ENCODE peak calls at places on chromosomes 6 and 20, in six cellular contexts. M is HuH-7, W is prostate gland, L is H54, Y is GM23248, Q is cardiac septum. V is an unnamed sample.
A peak's percentile ranks its signal among the peaks of the same experiment; 100 is the strongest.

GRCh38 chr20:56391596-56392281 is at the start of gene AURKA:
- DNase-seq in M (no peak), W (no peak), L (no peak), Y (peak; percentile 43), Q (no peak), V (no peak)

GRCh38 chr20:48012401-48012974 is 227.2 kb upstream of the SULF2 start:
- DNase-seq in M (no peak), W (no peak), L (no peak), Y (peak; percentile 78), Q (no peak), V (no peak)

GRCh38 chr20:43787937-43788336 is 61.1 kb upstream of the GTSF1L start:
- DNase-seq in M (no peak), W (no peak), L (no peak), Y (no peak), Q (no peak), V (no peak)

GRCh38 chr6:144151010-144151727 is 852 bp downstream of the STX11 start:
- DNase-seq in M (peak; percentile 28), W (no peak), L (no peak), Y (peak; percentile 59), Q (peak; percentile 77), V (no peak)

GRCh38 chr6:147248859-147249258 is 44.6 kb downstream of the STXBP5 start:
- DNase-seq in M (no peak), W (no peak), L (no peak), Y (no peak), Q (no peak), V (no peak)

GRCh38 chr6:166611631-166612030 is 15.4 kb downstream of the RPS6KA2 start:
- DNase-seq in M (no peak), W (no peak), L (no peak), Y (no peak), Q (no peak), V (no peak)

GRCh38 chr6:138593100-138593877 is 94.0 kb upstream of the NHSL1 start:
- DNase-seq in M (no peak), W (peak; percentile 11), L (peak; percentile 35), Y (peak; percentile 98), Q (no peak), V (no peak)

GRCh38 chr6:36818741-36819140 is 20.5 kb downstream of the CPNE5 start:
- DNase-seq in M (no peak), W (no peak), L (no peak), Y (no peak), Q (no peak), V (no peak)

GRCh38 chr6:162621246-162621645 is 106.3 kb downstream of the PRKN start:
- DNase-seq in M (peak; percentile 66), W (no peak), L (peak; percentile 11), Y (peak; percentile 9), Q (no peak), V (no peak)

GRCh38 chr6:112682088-112682487 is 335.0 kb downstream of the RFPL4B start:
- DNase-seq in M (no peak), W (no peak), L (no peak), Y (no peak), Q (no peak), V (no peak)

GRCh38 chr20:46027245-46027853 is 1.7 kb upstream of the SLC12A5 start:
- DNase-seq in M (peak; percentile 80), W (peak; percentile 32), L (peak; percentile 70), Y (peak; percentile 76), Q (no peak), V (peak; percentile 9)

GRCh38 chr6:48280035-48280434 is 169.0 kb upstream of the PTCHD4 start:
- DNase-seq in M (no peak), W (no peak), L (no peak), Y (no peak), Q (no peak), V (no peak)

GRCh38 chr20:51376121-51376520 is 166.4 kb downstream of the NFATC2 start:
- DNase-seq in M (no peak), W (no peak), L (no peak), Y (no peak), Q (peak; percentile 9), V (no peak)

GRCh38 chr20:47237715-47238114 is 118.8 kb downstream of the ZMYND8 start:
- DNase-seq in M (no peak), W (no peak), L (no peak), Y (no peak), Q (no peak), V (no peak)

GRCh38 chr6:13113956-13114593 is 214.3 kb downstream of the TBC1D7 start:
- DNase-seq in M (no peak), W (no peak), L (no peak), Y (no peak), Q (no peak), V (no peak)

GRCh38 chr20:15799871-15800270 is 773.4 kb downstream of the KIF16B start:
- DNase-seq in M (no peak), W (no peak), L (no peak), Y (peak; percentile 32), Q (no peak), V (no peak)

GRCh38 chr6:111711476-111711875 is 105.8 kb upstream of the TRAF3IP2 start:
- DNase-seq in M (no peak), W (no peak), L (no peak), Y (peak; percentile 49), Q (no peak), V (no peak)

GRCh38 chr20:61903575-61904340 is 161.9 kb downstream of the TAF4 start:
- DNase-seq in M (no peak), W (no peak), L (no peak), Y (no peak), Q (no peak), V (no peak)

GRCh38 chr20:48708116-48708515 is 119.7 kb downstream of the PREX1 start:
- DNase-seq in M (no peak), W (no peak), L (no peak), Y (no peak), Q (no peak), V (no peak)

GRCh38 chr6:84349542-84349941 is 122.1 kb upstream of the CEP162 start:
- DNase-seq in M (no peak), W (no peak), L (no peak), Y (no peak), Q (no peak), V (no peak)

GRCh38 chr6:22825210-22825609 is 255.8 kb downstream of the HDGFL1 start:
- DNase-seq in M (no peak), W (no peak), L (no peak), Y (no peak), Q (no peak), V (no peak)

GRCh38 chr20:33664085-33664761 is 2.1 kb downstream of the C20orf144 start:
- DNase-seq in M (peak; percentile 52), W (no peak), L (no peak), Y (peak; percentile 21), Q (no peak), V (no peak)

GRCh38 chr6:131054392-131055250 is 8.4 kb downstream of the EPB41L2 start:
- DNase-seq in M (no peak), W (no peak), L (no peak), Y (no peak), Q (no peak), V (no peak)